ENCODE peak calls at places on chromosomes 1 and 21, in nine cellular contexts. C is hepatocyte, H is AG04450, U is thoracic aorta, L is K562, B is heart right ventricle, N is GM06990, P is MG63, R is PC-3. E is an unnamed sample. For H3K27me3, the result is how much of the 10 kb centered on the place peaks cover.

GRCh38 chr1:203364013-203364730 is 13.2 kb upstream of the FMOD start:
- DNase-seq in L (peak), C (peak), U (no peak), H (no peak), N (no peak), P (no peak), R (no peak), B (peak), E (no peak)

GRCh38 chr1:151984313-151984956 is 9.2 kb downstream of the S100A10 start:
- DNase-seq in R (no peak), U (no peak), C (no peak), H (no peak), L (no peak), N (peak), P (no peak), B (no peak), E (no peak)

GRCh38 chr1:94757931-94758330 is 62.2 kb upstream of the SLC44A3 start:
- DNase-seq in R (no peak), B (peak), H (no peak), P (no peak), L (no peak), C (no peak), U (no peak), N (no peak), E (no peak)

GRCh38 chr1:247113094-247113497 is 8.9 kb upstream of the ZNF669 start:
- DNase-seq in L (no peak), N (no peak), H (no peak), P (peak), B (peak), C (no peak), R (peak), U (no peak), E (no peak)

GRCh38 chr1:183593356-183593755 is 3.1 kb upstream of the NCF2 start:
- DNase-seq in N (peak), B (no peak), L (no peak), H (no peak), P (no peak), U (no peak), C (no peak), R (no peak), E (no peak)

GRCh38 chr1:156118175-156118868 is 3.8 kb downstream of the LMNA start:
- DNase-seq in C (peak), H (no peak), U (no peak), L (no peak), P (peak), B (peak), N (no peak), R (peak), E (no peak)

GRCh38 chr1:202113690-202114300 is 8.9 kb upstream of the GPR37L1 start:
- DNase-seq in B (no peak), C (peak), L (no peak), P (no peak), H (no peak), R (no peak), U (no peak), N (no peak), E (no peak)

GRCh38 chr1:40665335-40666171 is at the start of gene RIMS3:
- DNase-seq in H (no peak), P (peak), U (peak), B (peak), C (peak), R (peak), N (peak), L (peak), E (peak)

GRCh38 chr1:15454256-15454655 is 2.3 kb upstream of the CELA2A start:
- DNase-seq in N (no peak), U (no peak), P (no peak), C (no peak), R (peak), L (no peak), B (no peak), H (peak), E (no peak)

GRCh38 chr1:228197555-228198147 is 10.2 kb upstream of the OBSCN start:
- DNase-seq in C (no peak), R (no peak), L (no peak), B (no peak), P (no peak), H (no peak), U (no peak), N (no peak), E (no peak)

GRCh38 chr1:244861683-244862082 is 2.7 kb downstream of the HNRNPU start:
- DNase-seq in P (no peak), B (no peak), L (no peak), C (peak), H (no peak), U (no peak), R (no peak), N (no peak), E (no peak)

GRCh38 chr1:70044832-70045231 is 160.5 kb downstream of the LRRC40 start:
- DNase-seq in L (no peak), P (no peak), B (no peak), C (no peak), H (peak), N (no peak), U (no peak), R (peak), E (no peak)

GRCh38 chr1:164588388-164589341 is 29.7 kb downstream of the PBX1 start:
- DNase-seq in H (peak), R (no peak), N (no peak), P (peak), L (no peak), B (peak), C (peak), U (no peak), E (peak)

GRCh38 chr1:2831596-2832212 is 30.2 kb upstream of the TTC34 start:
- DNase-seq in P (no peak), U (no peak), B (no peak), N (no peak), L (no peak), H (no peak), C (no peak), R (no peak), E (no peak)

GRCh38 chr1:64884261-64885040 is 81.9 kb downstream of the JAK1 start:
- DNase-seq in P (no peak), R (no peak), B (no peak), H (no peak), L (no peak), U (no peak), N (no peak), C (no peak), E (no peak)

GRCh38 chr1:56133517-56134472 is 445.6 kb downstream of the PLPP3 start:
- DNase-seq in B (no peak), P (no peak), H (no peak), L (no peak), C (no peak), U (no peak), R (no peak), N (peak), E (no peak)

GRCh38 chr1:78419309-78419708 is 71.5 kb upstream of the PTGFR start:
- DNase-seq in H (no peak), N (no peak), B (no peak), C (no peak), P (no peak), U (no peak), L (no peak), R (no peak), E (no peak)

GRCh38 chr1:7334475-7335035 is 436.5 kb upstream of the VAMP3 start:
- DNase-seq in L (no peak), H (no peak), P (no peak), N (no peak), R (no peak), C (peak), U (no peak), B (no peak), E (no peak)

GRCh38 chr1:198463709-198464108 is 76.8 kb downstream of the ATP6V1G3 start:
- DNase-seq in H (no peak), P (no peak), C (no peak), L (no peak), U (no peak), R (no peak), B (no peak), N (no peak), E (no peak)

GRCh38 chr1:77938656-77939055 is 40.2 kb downstream of the FUBP1 start:
- DNase-seq in P (no peak), C (peak), L (no peak), R (no peak), H (no peak), N (no peak), B (no peak), U (no peak), E (no peak)

GRCh38 chr1:220692436-220693228 is 2.5 kb downstream of the C1orf115 start:
- DNase-seq in B (no peak), L (no peak), N (no peak), C (no peak), R (no peak), U (no peak), P (no peak), H (no peak), E (no peak)

GRCh38 chr1:17540255-17541001 is 930 bp downstream of the ARHGEF10L start:
- DNase-seq in R (no peak), L (no peak), N (no peak), P (peak), B (peak), H (no peak), U (no peak), C (peak), E (no peak)

GRCh38 chr1:221840511-221841243 is 98.8 kb upstream of the DUSP10 start:
- DNase-seq in U (no peak), H (no peak), R (no peak), L (no peak), N (peak), C (no peak), P (no peak), B (peak), E (no peak)

GRCh38 chr21:42683371-42684108 is 30.1 kb downstream of the PDE9A start:
- DNase-seq in P (no peak), H (no peak), R (no peak), C (no peak), U (no peak), B (no peak), N (no peak), L (no peak), E (no peak)

GRCh38 chr1:115251340-115251748 is 86.7 kb downstream of the NGF start:
- DNase-seq in B (no peak), P (no peak), N (no peak), C (no peak), H (peak), R (no peak), U (no peak), L (no peak), E (no peak)

GRCh38 chr1:203593723-203594122 is 32.9 kb upstream of the ATP2B4 start:
- DNase-seq in L (peak), B (peak), P (peak), N (no peak), U (no peak), H (no peak), R (peak), C (peak), E (peak)

GRCh38 chr1:78833491-78833890 is 173.0 kb downstream of the ADGRL4 start:
- DNase-seq in N (no peak), C (no peak), B (no peak), L (no peak), R (peak), U (no peak), H (no peak), P (peak), E (no peak)

GRCh38 chr1:65423884-65424655 is 3.6 kb downstream of the LEPR start:
- DNase-seq in C (peak), N (peak), L (peak), P (no peak), R (peak), B (no peak), H (no peak), U (no peak), E (no peak)

GRCh38 chr1:160437432-160438319 is 37.3 kb downstream of the VANGL2 start:
- DNase-seq in R (no peak), P (no peak), N (peak), C (no peak), U (no peak), L (no peak), B (no peak), H (no peak), E (no peak)

GRCh38 chr1:119648620-119649004 is 546 bp upstream of the ZNF697 start:
- DNase-seq in R (no peak), C (no peak), H (no peak), L (peak), N (no peak), U (no peak), P (no peak), B (no peak), E (no peak)

GRCh38 chr1:24193046-24193445 is 6.0 kb upstream of the IFNLR1 start:
- DNase-seq in U (no peak), R (no peak), L (no peak), P (peak), C (no peak), B (no peak), H (peak), N (no peak), E (peak)

DNA sequence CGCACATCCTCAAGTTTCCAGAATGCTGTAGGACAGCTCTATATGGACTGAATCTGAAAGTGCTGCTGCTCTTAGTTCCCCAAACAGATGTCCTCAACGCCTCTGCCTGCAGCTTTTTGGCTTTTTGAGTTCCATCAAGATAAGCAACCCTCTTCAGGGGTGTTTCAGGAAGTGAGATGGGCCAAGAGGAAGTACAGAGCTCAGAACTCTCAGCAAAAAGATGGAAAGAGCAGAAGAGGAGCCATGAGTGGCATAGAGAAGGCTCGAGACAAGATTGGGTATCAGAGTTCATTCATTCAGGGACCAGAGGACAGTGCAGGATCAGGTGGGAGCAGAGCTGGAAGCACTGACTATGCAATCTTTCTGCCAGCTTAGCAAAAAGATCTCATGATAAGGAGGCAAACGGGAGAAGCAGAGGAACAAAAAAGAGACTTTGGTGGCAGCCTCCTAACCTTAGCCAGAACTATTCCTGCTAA is at the start of the genes ADORA3 and TMIGD3:
- DNase-seq in U (no peak), N (no peak), P (no peak), B (no peak), R (no peak), L (no peak), C (no peak), H (no peak), E (no peak)
- H3K4me3 ChIP-seq in U (peak), N (no peak), P (no peak), B (no peak), R (no peak), L (no peak), C (no peak), H (no peak), E (no peak)

GRCh38 chr1:18557621-18558465 is 72.8 kb upstream of the PAX7 start:
- DNase-seq in L (no peak), H (no peak), N (no peak), R (peak), C (peak), P (no peak), B (no peak), U (no peak), E (peak)

GRCh38 chr1:18554597-18554996 is 73.9 kb downstream of the KLHDC7A start:
- DNase-seq in H (no peak), U (no peak), P (no peak), B (no peak), C (no peak), N (no peak), R (no peak), L (no peak), E (no peak)

GRCh38 chr1:18554101-18554500 is 73.4 kb downstream of the KLHDC7A start:
- DNase-seq in P (no peak), B (no peak), H (no peak), N (no peak), L (no peak), C (no peak), U (no peak), R (no peak), E (no peak)

GRCh38 chr1:18555036-18555435 is 74.3 kb downstream of the KLHDC7A start:
- DNase-seq in N (no peak), H (no peak), U (no peak), P (no peak), C (no peak), L (no peak), R (no peak), B (no peak), E (no peak)

DNA sequence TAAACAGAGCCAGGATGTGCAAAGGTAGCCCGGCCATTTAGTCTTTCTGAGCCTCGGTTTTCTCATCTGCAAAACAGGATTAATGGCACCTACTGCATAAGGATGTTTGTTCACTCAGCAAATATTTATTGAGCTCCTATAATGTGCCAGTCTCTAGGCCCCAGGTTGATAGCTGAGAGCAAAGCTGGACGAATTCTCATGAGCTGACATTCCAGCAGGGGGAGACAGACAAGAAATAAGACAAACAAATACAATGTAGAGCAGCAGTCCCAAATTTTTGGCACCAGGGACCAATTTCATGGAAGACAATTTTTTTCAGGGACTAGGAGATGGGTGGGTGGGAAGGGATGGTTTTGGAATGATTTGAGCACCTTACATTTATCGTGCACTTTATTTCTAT is 74.3 kb upstream of the PAX7 start:
- DNase-seq in P (no peak), N (no peak), H (no peak), B (no peak), U (no peak), L (no peak), C (no peak), R (peak), E (peak)
- H3K27me3 ChIP-seq in P (under half), N (under half), H (under half), B (under half), U (under half), L (under half), C (under half), R (half or more), E (under half)

GRCh38 chr1:205454903-205455335 is 926 bp downstream of the BLACAT1 start:
- DNase-seq in L (no peak), P (no peak), U (no peak), C (no peak), B (no peak), N (no peak), R (no peak), H (no peak), E (no peak)

GRCh38 chr1:205456868-205457724 is 1.3 kb upstream of the BLACAT1 start:
- DNase-seq in R (no peak), P (no peak), H (no peak), B (no peak), U (no peak), C (no peak), L (peak), N (no peak), E (peak)

GRCh38 chr1:205456383-205456867 is 580 bp upstream of the BLACAT1 start:
- DNase-seq in P (no peak), H (no peak), L (no peak), N (no peak), C (no peak), R (no peak), B (no peak), U (no peak), E (no peak)

GRCh38 chr1:205453466-205453865 is 2.4 kb downstream of the BLACAT1 start:
- DNase-seq in R (no peak), L (no peak), H (no peak), N (no peak), B (no peak), P (no peak), C (no peak), U (no peak), E (no peak)

GRCh38 chr1:205455581-205456382 is at the start of gene BLACAT1:
- DNase-seq in P (no peak), U (no peak), L (no peak), H (no peak), N (no peak), B (no peak), R (no peak), C (no peak), E (no peak)
- H3K4me3 ChIP-seq in P (peak), U (peak), L (no peak), H (no peak), N (no peak), B (no peak), R (peak), C (no peak), E (peak)

DNA sequence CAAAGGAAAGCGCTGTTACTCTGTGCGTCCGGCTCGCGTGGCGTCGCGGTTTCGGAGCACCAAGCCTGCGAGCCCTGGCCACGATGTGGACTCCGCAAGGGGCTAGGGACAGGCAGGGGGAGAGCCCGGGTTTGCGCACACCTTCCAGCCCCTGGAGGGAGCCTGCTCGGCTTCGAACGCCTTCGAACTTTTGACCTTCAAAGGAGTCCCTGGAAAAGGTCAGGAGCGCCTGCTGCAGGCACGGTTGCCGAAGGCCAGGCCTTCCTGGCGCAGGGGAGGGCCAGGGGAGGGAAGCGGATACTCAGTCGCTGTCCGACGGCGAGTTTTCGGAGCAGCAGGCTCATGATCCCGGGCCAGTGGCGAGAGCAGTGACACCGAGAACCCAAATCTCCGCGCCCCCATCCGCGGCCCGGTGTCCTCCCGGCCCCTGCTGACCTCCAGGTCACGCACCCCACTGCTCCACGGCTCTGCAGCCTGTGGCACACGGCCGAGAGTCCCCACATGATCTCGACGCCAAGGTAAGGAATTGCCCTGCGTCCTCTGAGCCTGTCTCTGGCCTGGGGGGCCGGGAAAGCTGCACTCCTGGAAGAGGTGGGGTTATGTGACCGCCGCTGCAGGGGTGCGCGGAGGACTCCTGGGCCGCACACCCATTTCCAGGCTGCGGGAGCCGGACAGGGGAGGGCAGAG is 1.3 kb upstream of the SIM2 start:
- DNase-seq in N (no peak), H (no peak), U (no peak), P (no peak), B (no peak), C (no peak), L (no peak), R (no peak), E (no peak)
- H3K27me3 ChIP-seq in N (under half), H (half or more), U (half or more), P (under half), B (half or more), C (half or more), L (half or more), R (under half), E (under half)

GRCh38 chr1:44675186-44675585 is 672 bp downstream of the ARMH1 start:
- DNase-seq in C (no peak), U (no peak), H (no peak), R (no peak), L (no peak), P (no peak), N (no peak), B (no peak), E (no peak)
- H3K4me3 ChIP-seq in C (peak), U (peak), H (peak), R (peak), L (no peak), P (peak), N (peak), B (peak), E (no peak)

GRCh38 chr1:18703041-18703621 is 72.5 kb downstream of the PAX7 start:
- DNase-seq in N (no peak), P (peak), R (no peak), B (no peak), U (no peak), C (no peak), L (peak), H (no peak), E (no peak)

GRCh38 chr1:18710002-18710401 is 79.4 kb downstream of the PAX7 start:
- DNase-seq in C (no peak), H (no peak), N (no peak), P (no peak), R (no peak), L (no peak), B (no peak), U (no peak), E (no peak)

GRCh38 chr1:18701183-18701582 is 70.5 kb downstream of the PAX7 start:
- DNase-seq in H (no peak), B (no peak), C (no peak), L (no peak), N (no peak), P (no peak), R (no peak), U (no peak), E (no peak)

GRCh38 chr1:18707696-18708257 is 77.1 kb downstream of the PAX7 start:
- DNase-seq in U (no peak), L (no peak), C (no peak), P (no peak), H (no peak), R (no peak), N (no peak), B (no peak), E (no peak)

GRCh38 chr1:18705811-18706210 is 75.2 kb downstream of the PAX7 start:
- DNase-seq in C (no peak), L (no peak), R (no peak), B (no peak), H (no peak), N (no peak), P (no peak), U (no peak), E (no peak)
- H3K27me3 ChIP-seq in C (under half), L (under half), R (under half), B (half or more), H (under half), N (under half), P (under half), U (under half), E (under half)